ENCODE peak calls at places on chromosome 11, in ten cellular contexts. One of them, this sample, is unnamed.
A peak's percentile ranks its signal among the peaks of the same experiment; 100 is the strongest.

GRCh38 chr11:96008161-96008560 is 84.3 kb upstream of the MTMR2 start:
- DNase-seq in IMR-90: peak; percentile 95
- DNase-seq in iPS DF 6.9: no peak
- DNase-seq in left ventricle myocardium inferior: no peak
- DNase-seq in body of pancreas: no peak
- DNase-seq in prostate gland: no peak
- DNase-seq in CD4-positive, CD25-positive, alpha-beta regulatory T cell: no peak
- DNase-seq in K562: no peak
- DNase-seq in Peyer's patch: no peak
- DNase-seq in neural progenitor cell: no peak
- DNase-seq in this sample: no peak

GRCh38 chr11:133828861-133829260 is 16.5 kb downstream of the SPATA19 start:
- DNase-seq in IMR-90: no peak
- DNase-seq in iPS DF 6.9: no peak
- DNase-seq in left ventricle myocardium inferior: no peak
- DNase-seq in body of pancreas: no peak
- DNase-seq in prostate gland: no peak
- DNase-seq in CD4-positive, CD25-positive, alpha-beta regulatory T cell: no peak
- DNase-seq in K562: no peak
- DNase-seq in Peyer's patch: no peak
- DNase-seq in neural progenitor cell: no peak
- DNase-seq in this sample: no peak

GRCh38 chr11:113174862-113175261 is 139.5 kb upstream of the TTC12 start:
- DNase-seq in IMR-90: no peak
- DNase-seq in iPS DF 6.9: no peak
- DNase-seq in left ventricle myocardium inferior: no peak
- DNase-seq in body of pancreas: no peak
- DNase-seq in prostate gland: no peak
- DNase-seq in CD4-positive, CD25-positive, alpha-beta regulatory T cell: no peak
- DNase-seq in K562: no peak
- DNase-seq in Peyer's patch: no peak
- DNase-seq in neural progenitor cell: no peak
- DNase-seq in this sample: no peak

GRCh38 chr11:74020537-74020936 is 11.7 kb upstream of the UCP3 start:
- DNase-seq in IMR-90: no peak
- DNase-seq in iPS DF 6.9: no peak
- DNase-seq in left ventricle myocardium inferior: no peak
- DNase-seq in body of pancreas: no peak
- DNase-seq in prostate gland: no peak
- DNase-seq in CD4-positive, CD25-positive, alpha-beta regulatory T cell: no peak
- DNase-seq in K562: no peak
- DNase-seq in Peyer's patch: peak; percentile 44
- DNase-seq in neural progenitor cell: no peak
- DNase-seq in this sample: no peak

GRCh38 chr11:116793476-116794096 is 1.9 kb upstream of the APOA5 start:
- DNase-seq in IMR-90: peak; percentile 16
- DNase-seq in iPS DF 6.9: no peak
- DNase-seq in left ventricle myocardium inferior: no peak
- DNase-seq in body of pancreas: no peak
- DNase-seq in prostate gland: no peak
- DNase-seq in CD4-positive, CD25-positive, alpha-beta regulatory T cell: no peak
- DNase-seq in K562: no peak
- DNase-seq in Peyer's patch: no peak
- DNase-seq in neural progenitor cell: no peak
- DNase-seq in this sample: no peak

GRCh38 chr11:59616396-59616982 is 915 bp upstream of the OSBP start:
- DNase-seq in IMR-90: no peak
- DNase-seq in iPS DF 6.9: no peak
- DNase-seq in left ventricle myocardium inferior: peak; percentile 96
- DNase-seq in body of pancreas: no peak
- DNase-seq in prostate gland: no peak
- DNase-seq in CD4-positive, CD25-positive, alpha-beta regulatory T cell: no peak
- DNase-seq in K562: peak; percentile 73
- DNase-seq in Peyer's patch: no peak
- DNase-seq in neural progenitor cell: peak; percentile 97
- DNase-seq in this sample: no peak

GRCh38 chr11:57213282-57214086 is 23.6 kb downstream of the APLNR start:
- DNase-seq in IMR-90: peak; percentile 21
- DNase-seq in iPS DF 6.9: no peak
- DNase-seq in left ventricle myocardium inferior: no peak
- DNase-seq in body of pancreas: no peak
- DNase-seq in prostate gland: no peak
- DNase-seq in CD4-positive, CD25-positive, alpha-beta regulatory T cell: no peak
- DNase-seq in K562: no peak
- DNase-seq in Peyer's patch: no peak
- DNase-seq in neural progenitor cell: peak; percentile 97
- DNase-seq in this sample: no peak

GRCh38 chr11:128694618-128695481 is 978 bp downstream of the FLI1 start:
- DNase-seq in IMR-90: no peak
- DNase-seq in iPS DF 6.9: no peak
- DNase-seq in left ventricle myocardium inferior: no peak
- DNase-seq in body of pancreas: no peak
- DNase-seq in prostate gland: no peak
- DNase-seq in CD4-positive, CD25-positive, alpha-beta regulatory T cell: no peak
- DNase-seq in K562: no peak
- DNase-seq in Peyer's patch: no peak
- DNase-seq in neural progenitor cell: peak; percentile 66
- DNase-seq in this sample: no peak

GRCh38 chr11:128424271-128424709 is 163.1 kb downstream of the ETS1 start:
- DNase-seq in IMR-90: no peak
- DNase-seq in iPS DF 6.9: no peak
- DNase-seq in left ventricle myocardium inferior: peak; percentile 67
- DNase-seq in body of pancreas: peak; percentile 23
- DNase-seq in prostate gland: no peak
- DNase-seq in CD4-positive, CD25-positive, alpha-beta regulatory T cell: no peak
- DNase-seq in K562: no peak
- DNase-seq in Peyer's patch: no peak
- DNase-seq in neural progenitor cell: peak; percentile 13
- DNase-seq in this sample: no peak

GRCh38 chr11:17601206-17602075 is 54.4 kb downstream of the OTOG start:
- DNase-seq in IMR-90: no peak
- DNase-seq in iPS DF 6.9: no peak
- DNase-seq in left ventricle myocardium inferior: no peak
- DNase-seq in body of pancreas: no peak
- DNase-seq in prostate gland: no peak
- DNase-seq in CD4-positive, CD25-positive, alpha-beta regulatory T cell: no peak
- DNase-seq in K562: peak; percentile 45
- DNase-seq in Peyer's patch: no peak
- DNase-seq in neural progenitor cell: peak; percentile 46
- DNase-seq in this sample: peak; percentile 23

GRCh38 chr11:48007677-48008076 is 27.3 kb downstream of the PTPRJ start:
- DNase-seq in IMR-90: no peak
- DNase-seq in iPS DF 6.9: no peak
- DNase-seq in left ventricle myocardium inferior: no peak
- DNase-seq in body of pancreas: no peak
- DNase-seq in prostate gland: no peak
- DNase-seq in CD4-positive, CD25-positive, alpha-beta regulatory T cell: no peak
- DNase-seq in K562: no peak
- DNase-seq in Peyer's patch: no peak
- DNase-seq in neural progenitor cell: no peak
- DNase-seq in this sample: no peak

GRCh38 chr11:48005133-48005532 is 24.8 kb downstream of the PTPRJ start:
- DNase-seq in IMR-90: no peak
- DNase-seq in iPS DF 6.9: no peak
- DNase-seq in left ventricle myocardium inferior: no peak
- DNase-seq in body of pancreas: no peak
- DNase-seq in prostate gland: no peak
- DNase-seq in CD4-positive, CD25-positive, alpha-beta regulatory T cell: no peak
- DNase-seq in K562: no peak
- DNase-seq in Peyer's patch: no peak
- DNase-seq in neural progenitor cell: no peak
- DNase-seq in this sample: no peak

GRCh38 chr11:48006301-48006992 is 26.1 kb downstream of the PTPRJ start:
- DNase-seq in IMR-90: peak; percentile 79
- DNase-seq in iPS DF 6.9: no peak
- DNase-seq in left ventricle myocardium inferior: no peak
- DNase-seq in body of pancreas: no peak
- DNase-seq in prostate gland: no peak
- DNase-seq in CD4-positive, CD25-positive, alpha-beta regulatory T cell: no peak
- DNase-seq in K562: peak; percentile 47
- DNase-seq in Peyer's patch: no peak
- DNase-seq in neural progenitor cell: no peak
- DNase-seq in this sample: no peak

GRCh38 chr11:48004456-48004855 is 24.1 kb downstream of the PTPRJ start:
- DNase-seq in IMR-90: no peak
- DNase-seq in iPS DF 6.9: no peak
- DNase-seq in left ventricle myocardium inferior: no peak
- DNase-seq in body of pancreas: no peak
- DNase-seq in prostate gland: no peak
- DNase-seq in CD4-positive, CD25-positive, alpha-beta regulatory T cell: no peak
- DNase-seq in K562: no peak
- DNase-seq in Peyer's patch: no peak
- DNase-seq in neural progenitor cell: no peak
- DNase-seq in this sample: no peak

DNA sequence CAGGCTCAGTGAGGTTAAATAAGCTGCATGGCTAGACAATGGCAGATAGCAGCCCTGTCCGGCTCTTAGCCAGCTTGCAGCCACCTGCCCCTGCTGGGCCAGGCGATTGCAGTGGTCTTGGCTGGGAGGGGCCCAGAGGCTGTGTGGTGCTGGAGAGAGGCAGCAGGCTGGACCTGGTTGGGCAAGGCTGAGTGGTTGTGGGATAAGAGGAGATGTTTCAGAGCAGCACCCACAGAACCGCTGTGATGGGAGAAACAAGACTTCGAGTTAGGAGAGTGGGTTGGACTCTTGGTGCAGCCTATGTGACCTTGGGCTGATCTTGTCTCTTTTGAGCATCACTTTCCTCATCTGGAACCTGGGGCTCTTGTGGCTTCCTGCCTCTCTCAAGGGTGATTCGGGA is 25.5 kb downstream of the PTPRJ start:
- DNase-seq in IMR-90: no peak
- DNase-seq in iPS DF 6.9: no peak
- DNase-seq in left ventricle myocardium inferior: no peak
- DNase-seq in body of pancreas: no peak
- DNase-seq in prostate gland: no peak
- DNase-seq in CD4-positive, CD25-positive, alpha-beta regulatory T cell: no peak
- DNase-seq in K562: no peak
- DNase-seq in Peyer's patch: no peak
- DNase-seq in neural progenitor cell: peak; percentile 86
- DNase-seq in this sample: no peak
- H3K4me1 ChIP-seq in IMR-90: peaks cover 33% of the 10 kb centered on the region
- H3K4me1 ChIP-seq in iPS DF 6.9: peaks cover 3% of the 10 kb centered on the region
- H3K4me1 ChIP-seq in left ventricle myocardium inferior: peaks cover 65% of the 10 kb centered on the region
- H3K4me1 ChIP-seq in body of pancreas: peaks cover 12% of the 10 kb centered on the region
- H3K4me1 ChIP-seq in prostate gland: peaks cover 7% of the 10 kb centered on the region
- H3K4me1 ChIP-seq in CD4-positive, CD25-positive, alpha-beta regulatory T cell: peaks cover 97% of the 10 kb centered on the region
- H3K4me1 ChIP-seq in K562: peaks cover 39% of the 10 kb centered on the region
- H3K4me1 ChIP-seq in Peyer's patch: peaks cover 55% of the 10 kb centered on the region
- H3K4me1 ChIP-seq in neural progenitor cell: peaks cover 32% of the 10 kb centered on the region
- H3K4me1 ChIP-seq in this sample: peaks cover 6% of the 10 kb centered on the region

DNA sequence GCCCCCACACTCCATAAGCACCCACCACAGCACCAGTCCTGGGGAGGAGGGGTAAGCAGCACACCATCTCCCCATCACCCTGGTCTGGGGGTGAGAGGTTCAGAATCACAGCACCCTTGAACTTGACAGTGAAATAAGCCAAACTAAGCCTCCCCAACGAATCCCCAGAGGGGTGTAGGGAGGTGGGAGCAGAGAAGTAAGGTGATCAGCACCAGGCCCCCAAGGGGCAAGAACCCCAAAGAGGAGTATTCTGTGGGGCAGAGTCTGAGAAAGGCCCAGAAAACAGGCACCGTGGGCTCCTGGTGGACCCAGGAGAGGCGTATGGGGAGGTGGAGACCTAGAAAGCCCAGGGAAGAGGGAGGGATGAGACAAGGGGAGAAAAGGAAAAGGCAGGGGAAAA is 30.9 kb downstream of the ARAP1 start:
- DNase-seq in IMR-90: no peak
- DNase-seq in iPS DF 6.9: no peak
- DNase-seq in left ventricle myocardium inferior: no peak
- DNase-seq in body of pancreas: no peak
- DNase-seq in prostate gland: no peak
- DNase-seq in CD4-positive, CD25-positive, alpha-beta regulatory T cell: no peak
- DNase-seq in K562: no peak
- DNase-seq in Peyer's patch: no peak
- DNase-seq in neural progenitor cell: no peak
- DNase-seq in this sample: no peak
- H3K4me1 ChIP-seq in IMR-90: peaks cover 27% of the 10 kb centered on the region
- H3K4me1 ChIP-seq in iPS DF 6.9: peaks cover 1% of the 10 kb centered on the region
- H3K4me1 ChIP-seq in left ventricle myocardium inferior: peaks cover 80% of the 10 kb centered on the region
- H3K4me1 ChIP-seq in body of pancreas: peaks cover 67% of the 10 kb centered on the region
- H3K4me1 ChIP-seq in prostate gland: peaks cover 10% of the 10 kb centered on the region
- H3K4me1 ChIP-seq in CD4-positive, CD25-positive, alpha-beta regulatory T cell: peaks cover 70% of the 10 kb centered on the region
- H3K4me1 ChIP-seq in K562: peaks cover 11% of the 10 kb centered on the region
- H3K4me1 ChIP-seq in Peyer's patch: peaks cover 60% of the 10 kb centered on the region
- H3K4me1 ChIP-seq in neural progenitor cell: no peaks in the 10 kb centered on the region
- H3K4me1 ChIP-seq in this sample: peaks cover 38% of the 10 kb centered on the region

GRCh38 chr11:19817265-19817851 is 104.7 kb downstream of the NAV2 start:
- DNase-seq in IMR-90: no peak
- DNase-seq in iPS DF 6.9: peak; percentile 73
- DNase-seq in left ventricle myocardium inferior: no peak
- DNase-seq in body of pancreas: no peak
- DNase-seq in prostate gland: no peak
- DNase-seq in CD4-positive, CD25-positive, alpha-beta regulatory T cell: no peak
- DNase-seq in K562: no peak
- DNase-seq in Peyer's patch: no peak
- DNase-seq in neural progenitor cell: no peak
- DNase-seq in this sample: peak; percentile 72

GRCh38 chr11:19817870-19818269 is 105.2 kb downstream of the NAV2 start:
- DNase-seq in IMR-90: no peak
- DNase-seq in iPS DF 6.9: peak; percentile 52
- DNase-seq in left ventricle myocardium inferior: no peak
- DNase-seq in body of pancreas: no peak
- DNase-seq in prostate gland: no peak
- DNase-seq in CD4-positive, CD25-positive, alpha-beta regulatory T cell: no peak
- DNase-seq in K562: no peak
- DNase-seq in Peyer's patch: no peak
- DNase-seq in neural progenitor cell: no peak
- DNase-seq in this sample: no peak

GRCh38 chr11:19816817-19817216 is 104.2 kb downstream of the NAV2 start:
- DNase-seq in IMR-90: no peak
- DNase-seq in iPS DF 6.9: peak; percentile 48
- DNase-seq in left ventricle myocardium inferior: no peak
- DNase-seq in body of pancreas: no peak
- DNase-seq in prostate gland: no peak
- DNase-seq in CD4-positive, CD25-positive, alpha-beta regulatory T cell: no peak
- DNase-seq in K562: no peak
- DNase-seq in Peyer's patch: no peak
- DNase-seq in neural progenitor cell: no peak
- DNase-seq in this sample: no peak

GRCh38 chr11:19814421-19814820 is 101.8 kb downstream of the NAV2 start:
- DNase-seq in IMR-90: no peak
- DNase-seq in iPS DF 6.9: no peak
- DNase-seq in left ventricle myocardium inferior: no peak
- DNase-seq in body of pancreas: no peak
- DNase-seq in prostate gland: no peak
- DNase-seq in CD4-positive, CD25-positive, alpha-beta regulatory T cell: no peak
- DNase-seq in K562: no peak
- DNase-seq in Peyer's patch: no peak
- DNase-seq in neural progenitor cell: no peak
- DNase-seq in this sample: no peak

GRCh38 chr11:19816040-19816439 is 103.4 kb downstream of the NAV2 start:
- DNase-seq in IMR-90: no peak
- DNase-seq in iPS DF 6.9: no peak
- DNase-seq in left ventricle myocardium inferior: no peak
- DNase-seq in body of pancreas: peak; percentile 51
- DNase-seq in prostate gland: no peak
- DNase-seq in CD4-positive, CD25-positive, alpha-beta regulatory T cell: no peak
- DNase-seq in K562: no peak
- DNase-seq in Peyer's patch: no peak
- DNase-seq in neural progenitor cell: no peak
- DNase-seq in this sample: no peak
- H3K4me1 ChIP-seq in IMR-90: peaks cover 2% of the 10 kb centered on the region
- H3K4me1 ChIP-seq in iPS DF 6.9: peaks cover 24% of the 10 kb centered on the region
- H3K4me1 ChIP-seq in left ventricle myocardium inferior: peaks cover 71% of the 10 kb centered on the region
- H3K4me1 ChIP-seq in body of pancreas: peaks cover 64% of the 10 kb centered on the region
- H3K4me1 ChIP-seq in prostate gland: no peaks in the 10 kb centered on the region
- H3K4me1 ChIP-seq in CD4-positive, CD25-positive, alpha-beta regulatory T cell: no peaks in the 10 kb centered on the region
- H3K4me1 ChIP-seq in K562: no peaks in the 10 kb centered on the region
- H3K4me1 ChIP-seq in Peyer's patch: peaks cover 16% of the 10 kb centered on the region
- H3K4me1 ChIP-seq in neural progenitor cell: peaks cover 28% of the 10 kb centered on the region
- H3K4me1 ChIP-seq in this sample: peaks cover 5% of the 10 kb centered on the region

GRCh38 chr11:61976813-61977475 is 9.5 kb upstream of the FTH1 start:
- DNase-seq in IMR-90: no peak
- DNase-seq in iPS DF 6.9: no peak
- DNase-seq in left ventricle myocardium inferior: no peak
- DNase-seq in body of pancreas: no peak
- DNase-seq in prostate gland: no peak
- DNase-seq in CD4-positive, CD25-positive, alpha-beta regulatory T cell: no peak
- DNase-seq in K562: no peak
- DNase-seq in Peyer's patch: no peak
- DNase-seq in neural progenitor cell: no peak
- DNase-seq in this sample: no peak
- H3K4me1 ChIP-seq in IMR-90: peaks cover 27% of the 10 kb centered on the region
- H3K4me1 ChIP-seq in iPS DF 6.9: peaks cover 9% of the 10 kb centered on the region
- H3K4me1 ChIP-seq in left ventricle myocardium inferior: peaks cover 70% of the 10 kb centered on the region
- H3K4me1 ChIP-seq in body of pancreas: peaks cover 91% of the 10 kb centered on the region
- H3K4me1 ChIP-seq in prostate gland: peaks cover 23% of the 10 kb centered on the region
- H3K4me1 ChIP-seq in CD4-positive, CD25-positive, alpha-beta regulatory T cell: peaks cover 6% of the 10 kb centered on the region
- H3K4me1 ChIP-seq in K562: peaks cover 22% of the 10 kb centered on the region
- H3K4me1 ChIP-seq in Peyer's patch: peaks cover 55% of the 10 kb centered on the region
- H3K4me1 ChIP-seq in neural progenitor cell: peaks cover 23% of the 10 kb centered on the region
- H3K4me1 ChIP-seq in this sample: peaks cover 18% of the 10 kb centered on the region

This sample was measured in lung.